ENCODE peak calls at places on chromosomes 11 and 22, in four cellular contexts. W is hepatocyte, E is cardiac muscle cell, X is right lobe of liver. R is an unnamed sample.

GRCh38 chr11:32478277-32478731 is 43.0 kb upstream of the WT1 start:
- DNase-seq in W (peak; percentile 52), E (peak; percentile 95), X (no peak), R (no peak)

GRCh38 chr11:68051191-68052136 is 12.6 kb downstream of the TCIRG1 start:
- DNase-seq in W (peak; percentile 10), E (no peak), X (no peak), R (no peak)

GRCh38 chr11:72326151-72326842 is 82.3 kb upstream of the PHOX2A start:
- DNase-seq in W (no peak), E (peak; percentile 34), X (no peak), R (no peak)

GRCh38 chr11:61488651-61489291 is 19.8 kb upstream of the LRRC10B start:
- DNase-seq in W (peak; percentile 77), E (peak; percentile 59), X (peak; percentile 97), R (peak; percentile 69)

GRCh38 chr11:1223346-1224108 is 661 bp downstream of the MUC5B start:
- DNase-seq in W (no peak), E (no peak), X (peak; percentile 37), R (peak; percentile 38)

GRCh38 chr22:22931557-22932270 is 44.1 kb downstream of the IGLL5 start:
- DNase-seq in W (no peak), E (no peak), X (no peak), R (no peak)

GRCh38 chr11:69892237-69892985 is 73.2 kb upstream of the FGF3 start:
- DNase-seq in W (no peak), E (no peak), X (no peak), R (peak; percentile 54)

GRCh38 chr11:121521145-121522042 is 68.6 kb upstream of the SORL1-AS1 start:
- DNase-seq in W (no peak), E (no peak), X (no peak), R (no peak)

GRCh38 chr11:11966826-11967668 is 41.4 kb downstream of the DKK3 start:
- DNase-seq in W (peak; percentile 74), E (peak; percentile 53), X (peak; percentile 79), R (peak; percentile 91)

GRCh38 chr11:111777094-111778046 is 11.2 kb upstream of the PPP2R1B start:
- DNase-seq in W (peak; percentile 85), E (peak; percentile 89), X (peak; percentile 79), R (no peak)

GRCh38 chr11:2449548-2450320 is 4.9 kb downstream of the KCNQ1 start:
- DNase-seq in W (no peak), E (no peak), X (no peak), R (peak; percentile 30)

GRCh38 chr22:31626427-31627150 is 35.4 kb downstream of the PISD start:
- DNase-seq in W (peak; percentile 69), E (peak; percentile 45), X (no peak), R (no peak)

GRCh38 chr11:117931971-117932370 is 2.8 kb upstream of the TMPRSS13 start:
- DNase-seq in W (no peak), E (no peak), X (no peak), R (no peak)

GRCh38 chr11:72742522-72743320 is 9.5 kb downstream of the ARAP1 start:
- DNase-seq in W (no peak), E (no peak), X (no peak), R (no peak)

GRCh38 chr22:37484115-37485005 is 1.8 kb downstream of the MFNG start:
- DNase-seq in W (no peak), E (no peak), X (peak; percentile 79), R (peak; percentile 86)

GRCh38 chr22:33274214-33274828 is 216.1 kb upstream of the SYN3 start:
- DNase-seq in W (no peak), E (peak; percentile 12), X (no peak), R (no peak)

GRCh38 chr22:11627436-11627797 is 3900.6 kb upstream of the OR11H1 start:
- DNase-seq in W (no peak), E (no peak), X (no peak), R (no peak)

GRCh38 chr11:32830413-32830738 is 649 bp downstream of the PRRG4 start:
- DNase-seq in W (peak; percentile 77), E (peak; percentile 36), X (peak; percentile 92), R (no peak)

GRCh38 chr22:38422615-38423511 is 32.1 kb downstream of the KCNJ4 start:
- DNase-seq in W (no peak), E (no peak), X (peak; percentile 85), R (no peak)

GRCh38 chr11:19430346-19431058 is 189.8 kb upstream of the E2F8 start:
- DNase-seq in W (no peak), E (peak; percentile 78), X (no peak), R (no peak)

GRCh38 chr11:120775986-120776682 is 247.8 kb upstream of the TBCEL start:
- DNase-seq in W (no peak), E (no peak), X (no peak), R (no peak)

GRCh38 chr11:42524534-42525227 is 787.1 kb upstream of the API5 start:
- DNase-seq in W (peak; percentile 85), E (peak; percentile 84), X (peak; percentile 53), R (no peak)

GRCh38 chr11:46367244-46367915 is 14.1 kb upstream of the MDK start:
- DNase-seq in W (peak; percentile 74), E (peak; percentile 63), X (peak; percentile 69), R (no peak)

GRCh38 chr11:62508336-62509058 is 38.1 kb downstream of the AHNAK start:
- DNase-seq in W (peak; percentile 89), E (peak; percentile 49), X (peak; percentile 61), R (peak; percentile 89)

GRCh38 chr11:3950996-3951662 is 95.7 kb downstream of the STIM1 start:
- DNase-seq in W (peak; percentile 17), E (peak; percentile 85), X (no peak), R (no peak)

DNA sequence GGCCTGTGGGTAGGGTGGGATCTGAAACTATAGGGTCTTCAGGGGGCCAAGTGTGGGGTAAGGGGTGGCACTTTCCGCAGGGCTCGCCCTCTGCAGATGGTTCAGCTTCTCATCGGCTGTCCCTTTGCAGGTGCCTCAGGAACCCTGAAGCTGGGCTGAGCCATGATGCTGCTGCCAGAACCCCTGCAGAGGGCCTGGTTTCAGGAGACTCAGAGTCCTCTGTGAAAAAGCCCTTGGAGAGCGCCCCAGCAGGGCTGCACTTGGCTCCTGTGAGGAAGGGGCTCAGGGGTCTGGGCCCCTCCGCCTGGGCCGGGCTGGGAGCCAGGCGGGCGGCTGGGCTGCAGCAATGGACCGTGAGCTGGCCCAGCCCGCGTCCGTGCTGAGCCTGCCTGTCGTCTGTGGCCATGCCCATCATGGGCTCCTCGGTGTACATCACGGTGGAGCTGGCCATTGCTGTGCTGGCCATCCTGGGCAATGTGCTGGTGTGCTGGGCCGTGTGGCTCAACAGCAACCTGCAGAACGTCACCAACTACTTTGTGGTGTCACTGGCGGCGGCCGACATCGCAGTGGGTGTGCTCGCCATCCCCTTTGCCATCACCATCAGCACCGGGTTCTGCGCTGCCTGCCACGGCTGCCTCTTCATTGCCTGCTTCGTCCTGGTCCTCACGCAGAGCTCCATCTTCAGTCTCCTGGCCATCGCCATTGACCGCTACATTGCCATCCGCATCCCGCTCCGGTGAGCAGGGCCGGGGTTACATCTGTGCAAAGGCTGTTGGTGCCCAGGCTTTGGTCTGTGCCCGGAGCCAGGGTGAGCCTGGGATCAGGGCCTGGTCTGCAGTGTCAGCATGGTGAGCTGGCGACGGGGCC is 5.8 kb downstream of the ADORA2A start:
- DNase-seq in W (no peak), E (no peak), X (no peak), R (no peak)
- H3K4me3 ChIP-seq in W (no peak overlapping the region), E (no peak overlapping the region), X (no peak overlapping the region), R (no peak overlapping the region)

GRCh38 chr22:41478473-41478872 is 9.6 kb downstream of the ACO2 start:
- DNase-seq in W (no peak), E (no peak), X (no peak), R (no peak)
- H3K4me1 ChIP-seq in W (peaks cover 34% of the 10 kb centered on the region), E (peaks cover 8% of the 10 kb centered on the region), X (peaks cover 9% of the 10 kb centered on the region), R (peaks cover 3% of the 10 kb centered on the region)

DNA sequence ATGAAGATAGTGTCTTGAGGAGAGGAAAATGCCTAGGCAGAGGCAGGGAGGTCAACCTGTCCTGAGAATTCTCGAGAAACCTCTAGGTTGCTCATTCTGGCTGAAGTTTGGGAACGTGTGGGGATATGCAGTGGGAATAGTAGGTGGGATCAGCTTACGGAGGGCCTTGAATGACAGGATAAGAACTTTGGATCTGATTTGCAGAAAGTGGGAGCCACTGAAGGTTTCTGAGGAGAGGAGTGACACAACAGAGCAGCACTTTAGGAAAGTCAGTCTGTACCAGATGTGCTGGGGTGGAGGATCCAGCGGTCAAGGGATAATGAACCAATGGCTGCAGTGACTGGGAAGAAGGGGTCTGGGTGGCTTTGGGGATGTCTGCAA is 2.4 kb downstream of the CD82 start:
- DNase-seq in W (no peak), E (no peak), X (no peak), R (no peak)
- H3K4me3 ChIP-seq in W (no peak overlapping the region), E (no peak overlapping the region), X (no peak overlapping the region), R (no peak overlapping the region)

DNA sequence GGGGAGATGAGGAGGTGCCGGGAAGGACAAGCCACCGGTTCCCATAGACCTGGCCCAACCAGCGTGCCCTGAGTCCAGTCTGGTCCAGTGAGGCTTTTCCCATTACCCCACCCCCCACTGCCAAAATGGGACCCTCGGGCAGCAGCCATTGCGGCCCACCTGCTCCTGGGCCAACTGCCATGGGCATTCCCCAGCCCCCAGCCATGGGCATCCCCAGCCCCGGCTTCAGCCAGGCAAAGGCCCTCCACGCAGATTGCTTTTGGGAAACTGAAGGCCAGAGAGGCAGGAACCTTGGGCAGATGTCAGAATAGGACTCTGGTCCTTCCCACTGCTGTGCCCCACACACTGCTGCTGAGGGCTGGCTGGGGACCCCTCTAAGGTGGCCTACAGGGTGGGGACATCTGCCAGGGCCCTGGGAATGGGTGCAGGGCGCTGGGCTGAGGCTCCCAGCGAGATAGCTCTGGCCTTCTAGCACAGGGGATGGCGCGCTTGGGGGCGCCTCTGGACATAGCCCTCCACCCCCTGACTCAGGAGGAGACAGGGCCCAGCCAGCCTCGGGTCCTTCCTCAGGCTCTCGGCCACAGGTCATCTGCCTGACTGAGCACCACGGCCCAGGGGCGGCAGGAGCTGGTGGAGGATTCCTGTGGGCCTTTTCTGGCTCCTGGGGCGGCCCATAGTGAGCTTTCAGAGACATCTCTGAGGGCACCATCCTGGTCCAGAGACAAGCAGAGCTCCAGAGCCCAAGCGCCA is 4.9 kb downstream of the PIM3 start:
- DNase-seq in W (peak; percentile 36), E (no peak), X (peak; percentile 52), R (no peak)
- H3K4me1 ChIP-seq in W (peaks cover 45% of the 10 kb centered on the region), E (peaks cover 29% of the 10 kb centered on the region), X (peaks cover 13% of the 10 kb centered on the region), R (no peaks in the 10 kb centered on the region)

DNA sequence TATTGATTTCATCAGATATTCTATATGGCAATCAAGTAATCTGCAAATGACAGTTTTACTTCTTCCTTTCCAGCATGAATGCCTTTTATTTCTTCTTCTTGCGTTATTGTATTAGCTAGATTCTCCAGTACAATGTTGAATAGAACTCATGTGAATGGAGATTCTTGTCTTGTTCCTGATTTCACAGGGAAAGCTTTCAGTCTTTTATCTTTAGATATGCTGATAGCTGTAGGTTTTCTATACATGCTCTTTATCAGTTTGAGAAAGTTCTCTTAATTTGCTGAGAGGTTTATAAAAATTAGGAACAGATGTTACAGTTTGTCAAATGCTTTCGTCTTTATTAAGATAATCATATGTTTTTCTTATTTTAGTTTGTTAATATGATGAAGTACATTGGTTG is 347.2 kb downstream of the NTM start:
- DNase-seq in W (no peak), E (no peak), X (no peak), R (no peak)
- H3K4me3 ChIP-seq in W (no peak overlapping the region), E (no peak overlapping the region), X (no peak overlapping the region), R (no peak overlapping the region)

R was measured in aorta.